ENCODE peak calls at places on chromosome 1, in seven cellular contexts. One of them, this sample, is unnamed.

GRCh38 chr1:25190260-25190659 is 42.0 kb downstream of the SYF2 start:
- DNase-seq in Daoy: no peak
- DNase-seq in H54: no peak
- DNase-seq in fibroblast of the aortic adventitia: no peak
- DNase-seq in stimulated activated naive CD8-positive, alpha-beta T cell treated with anti-CD3 and anti-CD28 coated beads, Interleukin-15, amount 100 ng/mL, for 72 hours: no peak
- DNase-seq in prostate gland: no peak
- DNase-seq in NCI-H510A treated with DMSO at 0.1 percent for 48 hours: no peak
- DNase-seq in this sample: no peak

GRCh38 chr1:62218603-62219002 is 24.0 kb downstream of the L1TD1 start:
- DNase-seq in stimulated activated naive CD8-positive, alpha-beta T cell treated with anti-CD3 and anti-CD28 coated beads, Interleukin-15, amount 100 ng/mL, for 72 hours: no peak
- DNase-seq in Daoy: no peak
- DNase-seq in NCI-H510A treated with DMSO at 0.1 percent for 48 hours: no peak
- DNase-seq in prostate gland: no peak
- DNase-seq in fibroblast of the aortic adventitia: no peak
- DNase-seq in H54: no peak
- DNase-seq in this sample: no peak

GRCh38 chr1:223551610-223552009 is 113.9 kb downstream of the CAPN8 start:
- DNase-seq in stimulated activated naive CD8-positive, alpha-beta T cell treated with anti-CD3 and anti-CD28 coated beads, Interleukin-15, amount 100 ng/mL, for 72 hours: no peak
- DNase-seq in H54: no peak
- DNase-seq in Daoy: no peak
- DNase-seq in prostate gland: no peak
- DNase-seq in NCI-H510A treated with DMSO at 0.1 percent for 48 hours: no peak
- DNase-seq in fibroblast of the aortic adventitia: no peak
- DNase-seq in this sample: no peak

GRCh38 chr1:208570362-208570761 is 326.2 kb upstream of the PLXNA2 start:
- DNase-seq in NCI-H510A treated with DMSO at 0.1 percent for 48 hours: no peak
- DNase-seq in stimulated activated naive CD8-positive, alpha-beta T cell treated with anti-CD3 and anti-CD28 coated beads, Interleukin-15, amount 100 ng/mL, for 72 hours: no peak
- DNase-seq in fibroblast of the aortic adventitia: no peak
- DNase-seq in prostate gland: no peak
- DNase-seq in Daoy: no peak
- DNase-seq in H54: no peak
- DNase-seq in this sample: no peak

GRCh38 chr1:44144962-44145756 is 3.7 kb upstream of the KLF18 start:
- DNase-seq in NCI-H510A treated with DMSO at 0.1 percent for 48 hours: no peak
- DNase-seq in stimulated activated naive CD8-positive, alpha-beta T cell treated with anti-CD3 and anti-CD28 coated beads, Interleukin-15, amount 100 ng/mL, for 72 hours: no peak
- DNase-seq in prostate gland: no peak
- DNase-seq in H54: no peak
- DNase-seq in fibroblast of the aortic adventitia: no peak
- DNase-seq in Daoy: no peak
- DNase-seq in this sample: no peak

GRCh38 chr1:18077657-18078215 is 29.9 kb upstream of the IGSF21 start:
- DNase-seq in fibroblast of the aortic adventitia: no peak
- DNase-seq in stimulated activated naive CD8-positive, alpha-beta T cell treated with anti-CD3 and anti-CD28 coated beads, Interleukin-15, amount 100 ng/mL, for 72 hours: no peak
- DNase-seq in H54: no peak
- DNase-seq in prostate gland: no peak
- DNase-seq in Daoy: no peak
- DNase-seq in NCI-H510A treated with DMSO at 0.1 percent for 48 hours: peak
- DNase-seq in this sample: no peak

GRCh38 chr1:198155253-198155652 is 1.5 kb upstream of the NEK7 start:
- DNase-seq in stimulated activated naive CD8-positive, alpha-beta T cell treated with anti-CD3 and anti-CD28 coated beads, Interleukin-15, amount 100 ng/mL, for 72 hours: no peak
- DNase-seq in fibroblast of the aortic adventitia: peak
- DNase-seq in NCI-H510A treated with DMSO at 0.1 percent for 48 hours: no peak
- DNase-seq in H54: peak
- DNase-seq in Daoy: peak
- DNase-seq in prostate gland: no peak
- DNase-seq in this sample: peak

GRCh38 chr1:230940848-230941247 is 37.8 kb downstream of the TTC13 start:
- DNase-seq in stimulated activated naive CD8-positive, alpha-beta T cell treated with anti-CD3 and anti-CD28 coated beads, Interleukin-15, amount 100 ng/mL, for 72 hours: no peak
- DNase-seq in Daoy: no peak
- DNase-seq in H54: no peak
- DNase-seq in NCI-H510A treated with DMSO at 0.1 percent for 48 hours: no peak
- DNase-seq in prostate gland: no peak
- DNase-seq in fibroblast of the aortic adventitia: peak
- DNase-seq in this sample: peak

This sample was measured in fibroblast of pulmonary artery.